ENCODE peak calls at places on chromosomes 4 and X, in nine cellular contexts. X is H9; K is body of pancreas; O is pancreas; W is stimulated activated CD4-positive, alpha-beta T cell treated with anti-CD3 and anti-CD28 coated beads, Interleukin-12 subunit alpha, Interleukin-12 subunit beta, amount 100 ng/mL, for 24 hours; S is sciatic nerve; D is activated T-helper 1 cell treated with Interleukin-2 at 50 U/mL for 16 hours; I is T follicular helper cell; J is T-helper 17 cell. N is an unnamed sample.

GRCh38 chr4:168678751-168679366 is 182.0 kb downstream of the PALLD start:
- DNase-seq in X (no peak), K (no peak), O (no peak), W (no peak), S (no peak), D (no peak), I (no peak), J (no peak), N (no peak)

GRCh38 chr4:174401471-174402130 is 117.9 kb downstream of the CEP44 start:
- DNase-seq in X (no peak), K (no peak), O (no peak), W (no peak), S (no peak), D (no peak), I (no peak), J (no peak), N (no peak)

GRCh38 chrX:124042042-124042441 is 80.5 kb downstream of the STAG2 start:
- DNase-seq in X (no peak), K (no peak), O (no peak), W (no peak), S (no peak), D (no peak), I (no peak), J (no peak), N (no peak)

GRCh38 chrX:49001521-49002090 is 458 bp downstream of the GRIPAP1 start:
- DNase-seq in X (peak), K (no peak), O (no peak), W (peak), S (no peak), D (peak), I (peak), J (peak), N (peak)

GRCh38 chr4:137361756-137362470 is 170.4 kb downstream of the PCDH18 start:
- DNase-seq in X (no peak), K (no peak), O (no peak), W (no peak), S (no peak), D (no peak), I (no peak), J (no peak), N (no peak)

GRCh38 chr4:174423257-174423944 is 98.9 kb downstream of the HPGD start:
- DNase-seq in X (no peak), K (peak), O (peak), W (no peak), S (no peak), D (no peak), I (no peak), J (no peak), N (peak)

GRCh38 chr4:112210777-112211176 is 20.8 kb upstream of the AP1AR start:
- DNase-seq in X (no peak), K (no peak), O (no peak), W (no peak), S (no peak), D (no peak), I (no peak), J (no peak), N (no peak)

GRCh38 chr4:114028071-114028470 is 48.6 kb upstream of the ARSJ start:
- DNase-seq in X (no peak), K (no peak), O (no peak), W (no peak), S (no peak), D (no peak), I (no peak), J (no peak), N (no peak)

GRCh38 chr4:1551211-1551610 is 132.9 kb downstream of the FAM53A start:
- DNase-seq in X (no peak), K (no peak), O (no peak), W (no peak), S (no peak), D (no peak), I (no peak), J (no peak), N (no peak)

GRCh38 chr4:184269879-184270430 is 52.3 kb upstream of the ENPP6 start:
- DNase-seq in X (peak), K (no peak), O (no peak), W (no peak), S (no peak), D (no peak), I (no peak), J (no peak), N (no peak)

GRCh38 chrX:38880460-38880859 is 79.2 kb downstream of the MID1IP1 start:
- DNase-seq in X (no peak), K (no peak), O (no peak), W (no peak), S (no peak), D (no peak), I (no peak), J (no peak), N (no peak)

GRCh38 chr4:88008624-88009235 is 1.3 kb downstream of the PKD2 start:
- DNase-seq in X (no peak), K (no peak), O (no peak), W (no peak), S (no peak), D (no peak), I (no peak), J (no peak), N (no peak)

GRCh38 chr4:8304827-8305695 is 35.5 kb downstream of the HTRA3 start:
- DNase-seq in X (no peak), K (no peak), O (no peak), W (no peak), S (peak), D (no peak), I (no peak), J (no peak), N (no peak)

GRCh38 chrX:126170715-126171114 is 4.6 kb upstream of the DCAF12L2 start:
- DNase-seq in X (no peak), K (no peak), O (no peak), W (no peak), S (no peak), D (no peak), I (no peak), J (no peak), N (no peak)

GRCh38 chrX:83845397-83845796 is 15.5 kb upstream of the CYLC1 start:
- DNase-seq in X (no peak), K (peak), O (no peak), W (no peak), S (no peak), D (no peak), I (no peak), J (no peak), N (no peak)

N was measured in left cardiac atrium.